ENCODE peak calls at places on chromosomes 1 and 21, in five cellular contexts. K is WTC11, Z is GM10248, V is neural progenitor cell, U is fibroblast of lung. J is an unnamed sample.

GRCh38 chr1:94739521-94740061 is 80.6 kb upstream of the SLC44A3 start:
- DNase-seq in K (no peak), Z (no peak), V (no peak), U (peak), J (no peak)

GRCh38 chr1:21565285-21565684 is 56.1 kb downstream of the ALPL start:
- DNase-seq in K (no peak), Z (no peak), V (no peak), U (no peak), J (no peak)

GRCh38 chr21:45615145-45615711 is 28.3 kb upstream of the PCBP3 start:
- DNase-seq in K (no peak), Z (peak), V (no peak), U (no peak), J (no peak)

GRCh38 chr1:33327587-33328325 is 6.9 kb upstream of the A3GALT2 start:
- DNase-seq in K (no peak), Z (no peak), V (no peak), U (peak), J (no peak)

GRCh38 chr21:35932232-35932911 is 128.0 kb downstream of the SETD4 start:
- DNase-seq in K (no peak), Z (peak), V (no peak), U (peak), J (no peak)

GRCh38 chr1:7447736-7448135 is 323.4 kb upstream of the VAMP3 start:
- DNase-seq in K (no peak), Z (no peak), V (no peak), U (no peak), J (no peak)

GRCh38 chr21:46626536-46627302 is 8.8 kb upstream of the PRMT2 start:
- DNase-seq in K (no peak), Z (no peak), V (no peak), U (no peak), J (no peak)

GRCh38 chr1:81974222-81974841 is 173.6 kb downstream of the ADGRL2 start:
- DNase-seq in K (no peak), Z (no peak), V (no peak), U (no peak), J (no peak)

GRCh38 chr1:56331892-56332567 is 247.3 kb downstream of the PLPP3 start:
- DNase-seq in K (no peak), Z (no peak), V (peak), U (peak), J (no peak)

GRCh38 chr1:209873067-209873810 is 45.5 kb downstream of the UTP25 start:
- DNase-seq in K (no peak), Z (no peak), V (no peak), U (peak), J (no peak)

GRCh38 chr1:175033931-175034330 is 10.7 kb upstream of the MRPS14 start:
- DNase-seq in K (no peak), Z (no peak), V (no peak), U (no peak), J (no peak)

GRCh38 chr1:112267206-112267605 is 128.8 kb upstream of the CTTNBP2NL start:
- DNase-seq in K (no peak), Z (no peak), V (no peak), U (no peak), J (no peak)

GRCh38 chr1:42340898-42341297 is 5.9 kb upstream of the FOXJ3 start:
- DNase-seq in K (no peak), Z (no peak), V (peak), U (no peak), J (no peak)

GRCh38 chr1:19682257-19682656 is 17.6 kb downstream of the HTR6 start:
- DNase-seq in K (no peak), Z (no peak), V (no peak), U (peak), J (no peak)

GRCh38 chr1:144551543-144552424 is 40.9 kb upstream of the PPIAL4F start:
- DNase-seq in K (peak), Z (peak), V (peak), U (peak), J (peak)

GRCh38 chr1:241934181-241934815 is 23.3 kb upstream of the BECN2 start:
- DNase-seq in K (peak), Z (no peak), V (peak), U (peak), J (peak)

GRCh38 chr1:242824435-242824834 is 299.9 kb upstream of the PLD5 start:
- DNase-seq in K (no peak), Z (no peak), V (no peak), U (no peak), J (no peak)

GRCh38 chr1:67749844-67750689 is 65.1 kb downstream of the GADD45A start:
- DNase-seq in K (no peak), Z (no peak), V (peak), U (peak), J (no peak)

GRCh38 chr1:41740630-41741239 is 178.0 kb downstream of the HIVEP3 start:
- DNase-seq in K (no peak), Z (no peak), V (no peak), U (no peak), J (no peak)

GRCh38 chr1:2049517-2050481 is at the start of gene PRKCZ:
- DNase-seq in K (peak), Z (peak), V (peak), U (no peak), J (peak)

GRCh38 chr1:147177611-147178370 is 5.5 kb upstream of the PRKAB2 start:
- DNase-seq in K (no peak), Z (no peak), V (no peak), U (peak), J (no peak)

GRCh38 chr21:42571391-42572150 is 57.9 kb downstream of the SLC37A1 start:
- DNase-seq in K (peak), Z (no peak), V (no peak), U (no peak), J (no peak)

GRCh38 chr1:180501865-180502360 is 464 bp downstream of the ACBD6 start:
- DNase-seq in K (no peak), Z (peak), V (no peak), U (no peak), J (peak)

GRCh38 chr1:151175910-151176309 is at the start of gene TMOD4:
- DNase-seq in K (peak), Z (no peak), V (peak), U (peak), J (no peak)

GRCh38 chr1:22317231-22317919 is 134.3 kb upstream of the ZBTB40 start:
- DNase-seq in K (peak), Z (peak), V (peak), U (no peak), J (no peak)

GRCh38 chr21:39502631-39503030 is 50.9 kb downstream of the SH3BGR start:
- DNase-seq in K (no peak), Z (no peak), V (no peak), U (no peak), J (no peak)

GRCh38 chr21:31394309-31394708 is 50.2 kb upstream of the TIAM1 start:
- DNase-seq in K (no peak), Z (no peak), V (no peak), U (no peak), J (no peak)

GRCh38 chr1:204514841-204515240 is 1.4 kb upstream of the MDM4 start:
- DNase-seq in K (no peak), Z (no peak), V (no peak), U (no peak), J (no peak)

GRCh38 chr1:216984536-216984935 is 261.3 kb upstream of the ESRRG start:
- DNase-seq in K (no peak), Z (no peak), V (peak), U (no peak), J (no peak)

GRCh38 chr1:244209955-244210354 is 158.9 kb downstream of the ZBTB18 start:
- DNase-seq in K (no peak), Z (no peak), V (no peak), U (no peak), J (no peak)

GRCh38 chr1:18735369-18735997 is 104.8 kb downstream of the PAX7 start:
- DNase-seq in K (no peak), Z (no peak), V (no peak), U (no peak), J (no peak)

GRCh38 chr21:33801424-33802405 is 113.9 kb downstream of the ATP5PO start:
- DNase-seq in K (peak), Z (no peak), V (peak), U (peak), J (no peak)

GRCh38 chr1:89005286-89006151 is 13.1 kb upstream of the KYAT3 start:
- DNase-seq in K (no peak), Z (no peak), V (no peak), U (no peak), J (no peak)

GRCh38 chr1:109112652-109113285 is 1.1 kb upstream of the ELAPOR1 start:
- DNase-seq in K (peak), Z (peak), V (peak), U (peak), J (peak)

GRCh38 chr21:35329940-35330670 is 281.0 kb upstream of the RUNX1 start:
- DNase-seq in K (no peak), Z (no peak), V (no peak), U (peak), J (no peak)

GRCh38 chr1:91020967-91021685 is 709 bp downstream of the ZNF644 start:
- DNase-seq in K (peak), Z (peak), V (peak), U (peak), J (peak)

GRCh38 chr1:21706151-21706835 is 37.1 kb upstream of the RAP1GAP start:
- DNase-seq in K (peak), Z (no peak), V (peak), U (peak), J (no peak)

DNA sequence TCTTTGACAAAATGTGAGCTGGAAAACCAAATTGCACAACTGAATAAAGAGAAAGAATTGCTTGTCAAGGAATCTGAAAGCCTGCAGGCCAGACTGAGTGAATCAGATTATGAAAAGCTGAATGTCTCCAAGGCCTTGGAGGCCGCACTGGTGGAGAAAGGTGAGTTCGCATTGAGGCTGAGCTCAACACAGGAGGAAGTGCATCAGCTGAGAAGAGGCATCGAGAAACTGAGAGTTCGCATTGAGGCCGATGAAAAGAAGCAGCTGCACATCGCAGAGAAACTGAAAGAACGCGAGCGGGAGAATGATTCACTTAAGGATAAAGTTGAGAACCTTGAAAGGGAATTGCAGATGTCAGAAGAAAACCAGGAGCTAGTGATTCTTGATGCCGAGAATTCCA is 42.7 kb downstream of the CENPF start:
- DNase-seq in K (no peak), Z (no peak), V (no peak), U (no peak), J (no peak)
- TF ChIP-seq CTCF in K (no peak), Z (no peak), V (no peak), U (no peak), J (no peak)

GRCh38 chr1:154998201-154998780 is 4.3 kb upstream of the ZBTB7B start:
- DNase-seq in K (no peak), Z (no peak), V (no peak), U (no peak), J (no peak)
- TF ChIP-seq CTCF in K (no peak), Z (peak), V (no peak), U (no peak), J (no peak)

GRCh38 chr1:227134686-227135314 is 183.5 kb downstream of the CDC42BPA start:
- DNase-seq in K (no peak), Z (no peak), V (no peak), U (no peak), J (no peak)

GRCh38 chr1:227136210-227136609 is 182.1 kb downstream of the CDC42BPA start:
- DNase-seq in K (no peak), Z (no peak), V (no peak), U (no peak), J (no peak)

DNA sequence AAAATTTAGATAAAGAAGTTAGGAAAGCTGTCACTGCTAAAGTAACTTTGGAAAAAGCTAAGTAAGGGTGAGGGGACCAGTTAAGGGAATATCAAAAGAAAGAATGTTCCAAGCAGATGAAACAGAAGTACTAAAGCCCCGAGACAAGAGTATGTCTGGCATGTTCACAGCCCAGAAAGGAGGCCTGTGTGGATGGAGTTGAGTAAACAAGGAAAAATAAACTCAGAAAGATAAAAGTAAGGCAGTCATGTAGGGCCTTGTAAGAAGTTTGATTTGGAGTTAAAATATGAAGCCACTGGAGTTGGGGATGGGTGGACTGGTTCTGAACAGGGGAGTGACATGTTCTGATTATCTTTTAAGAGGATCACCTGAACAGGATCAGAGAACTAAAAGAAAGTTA is 177.9 kb downstream of the CDC42BPA start:
- DNase-seq in K (no peak), Z (no peak), V (no peak), U (no peak), J (no peak)
- TF ChIP-seq CTCF in K (no peak), Z (no peak), V (no peak), U (no peak), J (no peak)

DNA sequence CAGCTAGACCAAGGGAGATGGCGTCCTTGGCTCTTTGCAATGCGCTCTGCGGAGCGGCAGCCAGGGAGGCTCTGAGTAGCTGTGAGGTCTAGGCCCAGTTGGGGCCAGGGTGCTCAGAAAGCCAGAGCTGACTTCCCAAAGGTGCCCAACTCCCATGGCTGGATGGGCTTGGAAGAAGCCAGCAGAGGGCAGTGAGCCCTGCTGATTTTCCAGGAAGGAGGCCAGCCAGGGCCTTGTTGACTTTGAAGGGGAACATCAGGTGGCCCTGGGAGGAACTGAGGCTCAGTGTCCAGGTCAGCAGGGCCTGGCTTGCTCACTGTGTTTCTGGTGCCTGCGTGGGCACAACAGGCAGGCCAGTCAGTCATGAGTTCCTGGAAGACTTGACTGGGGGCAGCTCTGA is 27.1 kb downstream of the CDCP2 start:
- DNase-seq in K (peak), Z (no peak), V (peak), U (peak), J (no peak)
- TF ChIP-seq CTCF in K (no peak), Z (no peak), V (peak), U (peak), J (no peak)